ENCODE peak calls at places on chromosomes 4 and X, in seven cellular contexts. One of them, this sample, is unnamed.

GRCh38 chrX:7147431-7147977 is at the start of gene STS:
- DNase-seq in PC-3: no peak
- DNase-seq in NK-92 treated with Interleukin-12 subunit alpha and Interleukin-12 subunit beta, amount 100 ng/mL, for 24 hours: peak
- DNase-seq in G401: peak
- DNase-seq in fibroblast of the aortic adventitia: peak
- DNase-seq in activated T-helper 1 cell treated with anti-CD3 and anti-CD28 coated beads, Interleukin-2, amount 50 U/mL, for 16 hours: peak
- DNase-seq in psoas muscle: peak
- DNase-seq in this sample: no peak

GRCh38 chr4:148441624-148441985 is 609 bp downstream of the NR3C2 start:
- DNase-seq in fibroblast of the aortic adventitia: no peak
- DNase-seq in NK-92 treated with Interleukin-12 subunit alpha and Interleukin-12 subunit beta, amount 100 ng/mL, for 24 hours: no peak
- DNase-seq in activated T-helper 1 cell treated with anti-CD3 and anti-CD28 coated beads, Interleukin-2, amount 50 U/mL, for 16 hours: no peak
- DNase-seq in G401: peak
- DNase-seq in psoas muscle: no peak
- DNase-seq in PC-3: peak
- DNase-seq in this sample: no peak

GRCh38 chr4:109078724-109079123 is 223.7 kb downstream of the COL25A1 start:
- DNase-seq in G401: no peak
- DNase-seq in activated T-helper 1 cell treated with anti-CD3 and anti-CD28 coated beads, Interleukin-2, amount 50 U/mL, for 16 hours: no peak
- DNase-seq in psoas muscle: no peak
- DNase-seq in fibroblast of the aortic adventitia: peak
- DNase-seq in NK-92 treated with Interleukin-12 subunit alpha and Interleukin-12 subunit beta, amount 100 ng/mL, for 24 hours: no peak
- DNase-seq in PC-3: no peak
- DNase-seq in this sample: no peak

GRCh38 chr4:3026531-3026930 is 47.8 kb downstream of the HTT-AS start:
- DNase-seq in NK-92 treated with Interleukin-12 subunit alpha and Interleukin-12 subunit beta, amount 100 ng/mL, for 24 hours: no peak
- DNase-seq in fibroblast of the aortic adventitia: no peak
- DNase-seq in activated T-helper 1 cell treated with anti-CD3 and anti-CD28 coated beads, Interleukin-2, amount 50 U/mL, for 16 hours: no peak
- DNase-seq in G401: no peak
- DNase-seq in psoas muscle: no peak
- DNase-seq in PC-3: no peak
- DNase-seq in this sample: no peak

GRCh38 chrX:118839334-118839958 is 15.8 kb downstream of the ZCCHC12 start:
- DNase-seq in psoas muscle: peak
- DNase-seq in PC-3: peak
- DNase-seq in NK-92 treated with Interleukin-12 subunit alpha and Interleukin-12 subunit beta, amount 100 ng/mL, for 24 hours: no peak
- DNase-seq in fibroblast of the aortic adventitia: peak
- DNase-seq in G401: peak
- DNase-seq in activated T-helper 1 cell treated with anti-CD3 and anti-CD28 coated beads, Interleukin-2, amount 50 U/mL, for 16 hours: peak
- DNase-seq in this sample: no peak

GRCh38 chrX:133633162-133633561 is 217.9 kb upstream of the GPC4 start:
- DNase-seq in NK-92 treated with Interleukin-12 subunit alpha and Interleukin-12 subunit beta, amount 100 ng/mL, for 24 hours: no peak
- DNase-seq in PC-3: peak
- DNase-seq in G401: no peak
- DNase-seq in fibroblast of the aortic adventitia: no peak
- DNase-seq in psoas muscle: no peak
- DNase-seq in activated T-helper 1 cell treated with anti-CD3 and anti-CD28 coated beads, Interleukin-2, amount 50 U/mL, for 16 hours: no peak
- DNase-seq in this sample: no peak

GRCh38 chr4:43763029-43763610 is 685.5 kb downstream of the KCTD8 start:
- DNase-seq in activated T-helper 1 cell treated with anti-CD3 and anti-CD28 coated beads, Interleukin-2, amount 50 U/mL, for 16 hours: no peak
- DNase-seq in PC-3: no peak
- DNase-seq in fibroblast of the aortic adventitia: no peak
- DNase-seq in G401: peak
- DNase-seq in psoas muscle: no peak
- DNase-seq in NK-92 treated with Interleukin-12 subunit alpha and Interleukin-12 subunit beta, amount 100 ng/mL, for 24 hours: no peak
- DNase-seq in this sample: no peak

GRCh38 chr4:11650801-11651596 is 222.3 kb upstream of the HS3ST1 start:
- DNase-seq in fibroblast of the aortic adventitia: peak
- DNase-seq in activated T-helper 1 cell treated with anti-CD3 and anti-CD28 coated beads, Interleukin-2, amount 50 U/mL, for 16 hours: no peak
- DNase-seq in PC-3: peak
- DNase-seq in G401: peak
- DNase-seq in NK-92 treated with Interleukin-12 subunit alpha and Interleukin-12 subunit beta, amount 100 ng/mL, for 24 hours: no peak
- DNase-seq in psoas muscle: no peak
- DNase-seq in this sample: no peak

GRCh38 chr4:99301376-99302164 is 10.8 kb upstream of the ADH1A start:
- DNase-seq in activated T-helper 1 cell treated with anti-CD3 and anti-CD28 coated beads, Interleukin-2, amount 50 U/mL, for 16 hours: no peak
- DNase-seq in psoas muscle: no peak
- DNase-seq in PC-3: no peak
- DNase-seq in fibroblast of the aortic adventitia: peak
- DNase-seq in G401: no peak
- DNase-seq in NK-92 treated with Interleukin-12 subunit alpha and Interleukin-12 subunit beta, amount 100 ng/mL, for 24 hours: no peak
- DNase-seq in this sample: no peak

GRCh38 chrX:101206471-101206870 is 13.1 kb upstream of the DRP2 start:
- DNase-seq in G401: peak
- DNase-seq in psoas muscle: no peak
- DNase-seq in fibroblast of the aortic adventitia: peak
- DNase-seq in NK-92 treated with Interleukin-12 subunit alpha and Interleukin-12 subunit beta, amount 100 ng/mL, for 24 hours: no peak
- DNase-seq in PC-3: peak
- DNase-seq in activated T-helper 1 cell treated with anti-CD3 and anti-CD28 coated beads, Interleukin-2, amount 50 U/mL, for 16 hours: no peak
- DNase-seq in this sample: no peak

GRCh38 chrX:22800360-22800759 is 199.4 kb upstream of the DDX53 start:
- DNase-seq in psoas muscle: no peak
- DNase-seq in activated T-helper 1 cell treated with anti-CD3 and anti-CD28 coated beads, Interleukin-2, amount 50 U/mL, for 16 hours: no peak
- DNase-seq in PC-3: peak
- DNase-seq in fibroblast of the aortic adventitia: peak
- DNase-seq in NK-92 treated with Interleukin-12 subunit alpha and Interleukin-12 subunit beta, amount 100 ng/mL, for 24 hours: no peak
- DNase-seq in G401: no peak
- DNase-seq in this sample: no peak

GRCh38 chrX:111511477-111511876 is at the start of gene SERTM2:
- DNase-seq in PC-3: no peak
- DNase-seq in NK-92 treated with Interleukin-12 subunit alpha and Interleukin-12 subunit beta, amount 100 ng/mL, for 24 hours: no peak
- DNase-seq in activated T-helper 1 cell treated with anti-CD3 and anti-CD28 coated beads, Interleukin-2, amount 50 U/mL, for 16 hours: no peak
- DNase-seq in fibroblast of the aortic adventitia: peak
- DNase-seq in G401: no peak
- DNase-seq in psoas muscle: no peak
- DNase-seq in this sample: no peak

GRCh38 chr4:110515676-110516075 is 39.7 kb downstream of the ENPEP start:
- DNase-seq in PC-3: no peak
- DNase-seq in NK-92 treated with Interleukin-12 subunit alpha and Interleukin-12 subunit beta, amount 100 ng/mL, for 24 hours: no peak
- DNase-seq in G401: no peak
- DNase-seq in activated T-helper 1 cell treated with anti-CD3 and anti-CD28 coated beads, Interleukin-2, amount 50 U/mL, for 16 hours: no peak
- DNase-seq in fibroblast of the aortic adventitia: peak
- DNase-seq in psoas muscle: no peak
- DNase-seq in this sample: no peak

GRCh38 chrX:2829469-2830246 is 928 bp downstream of the GYG2 start:
- DNase-seq in activated T-helper 1 cell treated with anti-CD3 and anti-CD28 coated beads, Interleukin-2, amount 50 U/mL, for 16 hours: no peak
- DNase-seq in G401: no peak
- DNase-seq in psoas muscle: no peak
- DNase-seq in PC-3: no peak
- DNase-seq in NK-92 treated with Interleukin-12 subunit alpha and Interleukin-12 subunit beta, amount 100 ng/mL, for 24 hours: no peak
- DNase-seq in fibroblast of the aortic adventitia: no peak
- DNase-seq in this sample: no peak

GRCh38 chr4:148060264-148061138 is 328.6 kb downstream of the ARHGAP10 start:
- DNase-seq in PC-3: no peak
- DNase-seq in activated T-helper 1 cell treated with anti-CD3 and anti-CD28 coated beads, Interleukin-2, amount 50 U/mL, for 16 hours: no peak
- DNase-seq in NK-92 treated with Interleukin-12 subunit alpha and Interleukin-12 subunit beta, amount 100 ng/mL, for 24 hours: no peak
- DNase-seq in psoas muscle: no peak
- DNase-seq in fibroblast of the aortic adventitia: no peak
- DNase-seq in G401: no peak
- DNase-seq in this sample: no peak

GRCh38 chr4:123520376-123520775 is 123.8 kb downstream of the SPRY1 start:
- DNase-seq in fibroblast of the aortic adventitia: no peak
- DNase-seq in activated T-helper 1 cell treated with anti-CD3 and anti-CD28 coated beads, Interleukin-2, amount 50 U/mL, for 16 hours: no peak
- DNase-seq in PC-3: no peak
- DNase-seq in NK-92 treated with Interleukin-12 subunit alpha and Interleukin-12 subunit beta, amount 100 ng/mL, for 24 hours: no peak
- DNase-seq in G401: no peak
- DNase-seq in psoas muscle: no peak
- DNase-seq in this sample: no peak

This sample was measured in cortex of kidney.